ENCODE peak calls at places on chromosome 20, in six cellular contexts. E is HCT116, X is fibroblast of lung, M is MM.1S, T is mammary epithelial cell, I is endothelial cell of umbilical vein. B is an unnamed sample.

GRCh38 chr20:18164356-18164755 is 26.7 kb downstream of the KAT14 start:
- DNase-seq in T (peak; percentile 91), I (no peak), X (no peak), E (no peak), M (no peak), B (no peak)

GRCh38 chr20:13996265-13996664 is 949 bp downstream of the MACROD2 start:
- DNase-seq in X (no peak), T (no peak), M (no peak), E (no peak), I (peak; percentile 4), B (no peak)

GRCh38 chr20:15867899-15868298 is 705.3 kb downstream of the KIF16B start:
- DNase-seq in E (no peak), X (no peak), I (no peak), T (no peak), M (no peak), B (no peak)

GRCh38 chr20:19992996-19993908 is 23.9 kb upstream of the NAA20 start:
- DNase-seq in X (peak; percentile 78), M (no peak), I (peak; percentile 86), E (peak; percentile 67), T (peak; percentile 95), B (no peak)

GRCh38 chr20:51687071-51687470 is 81.1 kb downstream of the ATP9A start:
- DNase-seq in E (peak; percentile 63), I (no peak), X (peak; percentile 75), M (no peak), T (peak; percentile 63), B (no peak)

GRCh38 chr20:23868321-23868720 is 11.2 kb downstream of the CST5 start:
- DNase-seq in I (no peak), T (no peak), M (no peak), X (no peak), E (no peak), B (no peak)

GRCh38 chr20:49268600-49269365 is 9.1 kb downstream of the ZNFX1 start:
- DNase-seq in I (no peak), X (peak; percentile 70), E (no peak), M (peak; percentile 71), T (no peak), B (no peak)

GRCh38 chr20:50691585-50692552 is 527 bp upstream of the RIPOR3 start:
- DNase-seq in T (peak; percentile 23), I (no peak), E (no peak), X (peak; percentile 59), M (no peak), B (peak; percentile 60)

GRCh38 chr20:58510921-58511320 is 4.3 kb downstream of the APCDD1L start:
- DNase-seq in X (no peak), I (no peak), T (no peak), M (no peak), E (no peak), B (no peak)

GRCh38 chr20:53425930-53426329 is 167.7 kb downstream of the ZNF217 start:
- DNase-seq in X (no peak), M (no peak), E (no peak), T (no peak), I (no peak), B (no peak)

GRCh38 chr20:54704032-54704635 is 228.7 kb downstream of the DOK5 start:
- DNase-seq in E (no peak), I (no peak), X (no peak), T (no peak), M (peak; percentile 98), B (no peak)

GRCh38 chr20:46709055-46709458 is 392 bp upstream of the SLC2A10 start:
- DNase-seq in T (no peak), X (no peak), E (no peak), I (no peak), M (no peak), B (no peak)
- TF ChIP-seq EZH2 in T (no peak), X (no peak), E (no peak), I (no peak), M (no peak), B (no peak)

GRCh38 chr20:32440069-32440757 is 82.1 kb downstream of the ASXL1 start:
- DNase-seq in X (no peak), E (no peak), T (no peak), I (no peak), M (no peak), B (no peak)
- H3K4me1 ChIP-seq in X (peaks cover 8% of the 10 kb centered on the region), E (no peaks in the 10 kb centered on the region), T (no peaks in the 10 kb centered on the region), I (peaks cover 3% of the 10 kb centered on the region), M (no peaks in the 10 kb centered on the region), B (peaks cover 15% of the 10 kb centered on the region)

GRCh38 chr20:56924976-56925695 is 296.0 kb downstream of the TFAP2C start:
- DNase-seq in T (no peak), I (no peak), X (no peak), M (no peak), E (no peak), B (peak; percentile 99)
- TF ChIP-seq EZH2 in T (peak; percentile 84), I (peak; percentile 62), X (no peak), M (no peak), E (no peak), B (no peak)

GRCh38 chr20:38875170-38875993 is 50.8 kb upstream of the FAM83D start:
- DNase-seq in E (no peak), M (peak; percentile 97), T (no peak), X (no peak), I (peak; percentile 92), B (no peak)

GRCh38 chr20:38880952-38881735 is 45.1 kb upstream of the FAM83D start:
- DNase-seq in M (no peak), T (no peak), X (no peak), E (no peak), I (no peak), B (no peak)

GRCh38 chr20:38878798-38879197 is 47.4 kb upstream of the FAM83D start:
- DNase-seq in T (no peak), E (no peak), M (no peak), I (no peak), X (peak; percentile 33), B (peak; percentile 79)

GRCh38 chr20:38874460-38875169 is 51.6 kb upstream of the FAM83D start:
- DNase-seq in E (no peak), M (peak; percentile 76), X (no peak), T (no peak), I (no peak), B (no peak)

GRCh38 chr20:38877483-38877882 is 48.7 kb upstream of the FAM83D start:
- DNase-seq in M (no peak), X (no peak), I (no peak), E (no peak), T (no peak), B (no peak)
- H3K4me1 ChIP-seq in M (peaks cover 78% of the 10 kb centered on the region), X (no peaks in the 10 kb centered on the region), I (peaks cover 32% of the 10 kb centered on the region), E (peaks cover 2% of the 10 kb centered on the region), T (no peaks in the 10 kb centered on the region), B (no peaks in the 10 kb centered on the region)

GRCh38 chr20:25083141-25083772 is 1.3 kb upstream of the VSX1 start:
- DNase-seq in X (no peak), E (no peak), T (no peak), I (no peak), M (no peak), B (peak; percentile 63)
- TF ChIP-seq EZH2 in X (peak; percentile 70), E (no peak), T (no peak), I (peak; percentile 56), M (no peak), B (peak; percentile 70)

DNA sequence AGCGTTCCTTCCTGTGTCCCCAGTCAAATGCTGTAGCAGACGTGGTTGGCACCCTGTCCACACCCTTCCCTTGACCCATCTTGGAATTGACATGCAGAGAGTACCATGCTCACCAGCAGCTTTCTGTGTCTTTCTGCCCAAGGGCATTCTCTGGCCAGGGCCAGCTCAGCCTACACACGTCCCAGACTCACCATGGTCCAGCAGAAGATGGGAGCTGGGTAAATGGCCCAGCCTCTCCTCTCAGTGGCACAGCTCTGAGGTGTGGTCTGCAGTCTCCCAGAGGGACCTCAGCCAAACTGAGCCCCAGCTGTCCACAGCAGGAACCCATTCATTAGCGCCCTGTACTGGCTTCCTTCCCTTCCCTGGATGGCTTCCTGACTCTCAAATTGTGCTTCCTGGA is 31.1 kb upstream of the BLCAP start:
- DNase-seq in I (no peak), M (no peak), T (no peak), X (no peak), E (no peak), B (no peak)
- H3K4me1 ChIP-seq in I (no peaks in the 10 kb centered on the region), M (no peaks in the 10 kb centered on the region), T (no peaks in the 10 kb centered on the region), X (no peaks in the 10 kb centered on the region), E (no peaks in the 10 kb centered on the region), B (no peaks in the 10 kb centered on the region)

GRCh38 chr20:38730989-38731737 is 6.9 kb downstream of the SLC32A1 start:
- DNase-seq in T (peak; percentile 53), E (peak; percentile 73), I (peak; percentile 60), M (peak; percentile 77), X (peak; percentile 50), B (peak; percentile 90)
- TF ChIP-seq EZH2 in T (peak; percentile 32), E (no peak), I (no peak), M (no peak), X (peak; percentile 53), B (peak; percentile 40)